ENCODE peak calls at places on chromosome 17, in nine cellular contexts. Y is activated CD4-positive, alpha-beta T cell treated with anti-CD3 and anti-CD28 coated beads, Interleukin-2, amount 50 U/mL, for 1 hour; H is NCI-H510A treated with DMSO at 0.1 percent for 48 hours; V is stimulated activated naive CD8-positive, alpha-beta T cell treated with anti-CD3 and anti-CD28 coated beads, Interleukin-15, amount 100 ng/mL, for 72 hours; P is glomerular endothelial cell; X is activated B cell treated with CpG ODN at 0.5 μM for 24 hours; I is NCI-H1417; W is mucosa of descending colon; M is posterior vena cava. Q is an unnamed sample.

GRCh38 chr17:45282683-45283644 is 21.1 kb upstream of the SPATA32 start:
- DNase-seq in I (peak; percentile 75), H (peak; percentile 91), P (no peak), X (no peak), V (no peak), W (peak; percentile 23), M (no peak), Y (no peak), Q (peak; percentile 66)

GRCh38 chr17:43170766-43171681 is at the start of gene NBR1:
- DNase-seq in Y (peak; percentile 92), W (peak; percentile 95), V (peak; percentile 99), M (peak; percentile 97), X (peak; percentile 86), H (peak; percentile 99), P (peak; percentile 94), I (peak; percentile 98), Q (peak; percentile 96)

GRCh38 chr17:27241346-27241946 is 52.5 kb upstream of the WSB1 start:
- DNase-seq in W (no peak), I (no peak), M (no peak), P (no peak), V (peak; percentile 19), X (no peak), Y (no peak), H (no peak), Q (no peak)

GRCh38 chr17:37458805-37459204 is 30.9 kb upstream of the DUSP14 start:
- DNase-seq in P (no peak), M (no peak), Y (no peak), H (no peak), X (no peak), V (no peak), W (no peak), I (no peak), Q (no peak)

GRCh38 chr17:38660097-38661026 is 14.4 kb downstream of the EPOP start:
- DNase-seq in V (no peak), X (no peak), P (no peak), W (peak; percentile 22), H (peak; percentile 49), I (peak; percentile 54), Y (no peak), M (peak; percentile 69), Q (no peak)

GRCh38 chr17:78884148-78884870 is 18.7 kb downstream of the CEP295NL start:
- DNase-seq in P (no peak), I (no peak), Y (no peak), X (no peak), W (no peak), V (no peak), M (no peak), H (no peak), Q (peak; percentile 60)

GRCh38 chr17:49456172-49456965 is 38.7 kb upstream of the NGFR start:
- DNase-seq in W (no peak), P (no peak), M (peak; percentile 54), H (no peak), X (no peak), I (no peak), Y (no peak), V (no peak), Q (no peak)

GRCh38 chr17:75756451-75757085 is 8.4 kb downstream of the GALK1 start:
- DNase-seq in V (no peak), Y (no peak), I (no peak), M (peak; percentile 75), W (peak; percentile 49), X (no peak), P (no peak), H (no peak), Q (no peak)

GRCh38 chr17:33594000-33594399 is 300.9 kb upstream of the ASIC2 start:
- DNase-seq in Y (no peak), P (no peak), W (no peak), V (no peak), H (no peak), X (no peak), M (no peak), I (no peak), Q (no peak)

GRCh38 chr17:59837362-59838195 is 55.2 kb downstream of the TUBD1 start:
- DNase-seq in P (peak; percentile 100), X (no peak), H (peak; percentile 100), Y (peak; percentile 44), V (peak; percentile 84), M (no peak), W (no peak), I (no peak), Q (no peak)

GRCh38 chr17:32350662-32351418 is 883 bp downstream of the ZNF207 start:
- DNase-seq in H (peak; percentile 35), I (no peak), M (no peak), P (no peak), V (no peak), W (no peak), Y (peak; percentile 27), X (no peak), Q (no peak)

GRCh38 chr17:72192409-72193192 is 71.8 kb downstream of the SOX9 start:
- DNase-seq in Y (no peak), I (no peak), X (no peak), M (no peak), P (no peak), W (no peak), V (no peak), H (no peak), Q (peak; percentile 70)

GRCh38 chr17:4591529-4591928 is 7.2 kb downstream of the SMTNL2 start:
- DNase-seq in M (peak; percentile 59), H (no peak), Y (no peak), W (no peak), P (no peak), V (no peak), X (no peak), I (no peak), Q (peak; percentile 43)

GRCh38 chr17:7213895-7214299 is 5.7 kb downstream of the DLG4 start:
- DNase-seq in I (peak; percentile 84), H (peak; percentile 90), X (no peak), M (peak; percentile 93), P (no peak), Y (peak; percentile 81), V (no peak), W (peak; percentile 45), Q (no peak)

GRCh38 chr17:20223808-20224328 is 214.7 kb downstream of the SPECC1 start:
- DNase-seq in V (no peak), Y (no peak), X (no peak), H (peak; percentile 11), W (no peak), P (no peak), M (no peak), I (no peak), Q (no peak)

GRCh38 chr17:19718613-19719364 is 2.4 kb upstream of the SLC47A2 start:
- DNase-seq in X (no peak), Y (no peak), V (no peak), I (no peak), W (no peak), H (no peak), M (peak; percentile 76), P (no peak), Q (peak; percentile 32)

GRCh38 chr17:18156171-18156975 is 27.3 kb upstream of the ALKBH5 start:
- DNase-seq in M (no peak), V (no peak), H (no peak), Y (no peak), I (no peak), X (no peak), P (no peak), W (no peak), Q (no peak)

GRCh38 chr17:76179496-76180467 is 38.7 kb upstream of the FOXJ1 start:
- DNase-seq in P (no peak), W (no peak), I (no peak), M (no peak), H (peak; percentile 15), Y (no peak), V (peak; percentile 76), X (no peak), Q (no peak)

GRCh38 chr17:57968456-57968855 is 13.2 kb upstream of the CUEDC1 start:
- DNase-seq in M (no peak), H (no peak), X (no peak), I (no peak), V (no peak), W (no peak), P (no peak), Y (no peak), Q (no peak)

GRCh38 chr17:48723555-48724239 is 712 bp downstream of the PRAC2 start:
- DNase-seq in W (peak; percentile 72), V (no peak), Y (no peak), X (peak; percentile 18), I (no peak), M (no peak), P (no peak), H (peak; percentile 62), Q (no peak)

GRCh38 chr17:69949931-69950330 is 125.1 kb upstream of the KCNJ16 start:
- DNase-seq in P (no peak), I (peak; percentile 67), H (peak; percentile 77), Y (no peak), M (no peak), V (no peak), W (no peak), X (no peak), Q (no peak)

GRCh38 chr17:68697850-68698313 is 96.7 kb upstream of the FAM20A start:
- DNase-seq in P (no peak), M (no peak), V (no peak), H (no peak), Y (no peak), W (no peak), X (no peak), I (no peak), Q (no peak)

GRCh38 chr17:62919388-62919787 is 46.6 kb upstream of the TANC2 start:
- DNase-seq in V (no peak), P (no peak), W (no peak), M (no peak), Y (no peak), I (no peak), H (no peak), X (no peak), Q (no peak)

Q was measured in Right ventricle myocardium superior.